ENCODE peak calls at places on chromosomes 4 and X, in eight cellular contexts. One of them, this sample, is unnamed.

GRCh38 chr4:38621004-38621684 is 42.9 kb upstream of the KLF3 start:
- DNase-seq in NCI-H2107: peak
- DNase-seq in activated CD8-positive, alpha-beta memory T cell treated with anti-CD3 and anti-CD28 coated beads for 1 hour: no peak
- DNase-seq in CD8-positive, alpha-beta memory T cell: no peak
- DNase-seq in SK-MEL-5: peak
- DNase-seq in immature natural killer cell: no peak
- DNase-seq in tibial nerve: peak
- DNase-seq in ovary: peak
- DNase-seq in this sample: no peak

GRCh38 chr4:146846882-146847281 is 98.8 kb downstream of the TTC29 start:
- DNase-seq in CD8-positive, alpha-beta memory T cell: no peak
- DNase-seq in ovary: no peak
- DNase-seq in tibial nerve: no peak
- DNase-seq in activated CD8-positive, alpha-beta memory T cell treated with anti-CD3 and anti-CD28 coated beads for 1 hour: no peak
- DNase-seq in immature natural killer cell: no peak
- DNase-seq in SK-MEL-5: no peak
- DNase-seq in NCI-H2107: no peak
- DNase-seq in this sample: no peak

GRCh38 chrX:10108288-10108687 is 48.5 kb upstream of the CLCN4 start:
- DNase-seq in immature natural killer cell: no peak
- DNase-seq in CD8-positive, alpha-beta memory T cell: no peak
- DNase-seq in SK-MEL-5: no peak
- DNase-seq in activated CD8-positive, alpha-beta memory T cell treated with anti-CD3 and anti-CD28 coated beads for 1 hour: no peak
- DNase-seq in NCI-H2107: no peak
- DNase-seq in tibial nerve: no peak
- DNase-seq in ovary: no peak
- DNase-seq in this sample: no peak

GRCh38 chrX:39777623-39778025 is 320.1 kb downstream of the BCOR start:
- DNase-seq in ovary: no peak
- DNase-seq in immature natural killer cell: no peak
- DNase-seq in activated CD8-positive, alpha-beta memory T cell treated with anti-CD3 and anti-CD28 coated beads for 1 hour: no peak
- DNase-seq in tibial nerve: no peak
- DNase-seq in NCI-H2107: no peak
- DNase-seq in SK-MEL-5: no peak
- DNase-seq in CD8-positive, alpha-beta memory T cell: no peak
- DNase-seq in this sample: no peak

GRCh38 chr4:165563851-165564250 is 185.0 kb downstream of the CPE start:
- DNase-seq in ovary: no peak
- DNase-seq in CD8-positive, alpha-beta memory T cell: no peak
- DNase-seq in activated CD8-positive, alpha-beta memory T cell treated with anti-CD3 and anti-CD28 coated beads for 1 hour: no peak
- DNase-seq in immature natural killer cell: no peak
- DNase-seq in SK-MEL-5: no peak
- DNase-seq in NCI-H2107: no peak
- DNase-seq in tibial nerve: no peak
- DNase-seq in this sample: no peak

GRCh38 chr4:80393246-80393969 is 57.9 kb downstream of the CFAP299 start:
- DNase-seq in SK-MEL-5: no peak
- DNase-seq in immature natural killer cell: no peak
- DNase-seq in tibial nerve: no peak
- DNase-seq in activated CD8-positive, alpha-beta memory T cell treated with anti-CD3 and anti-CD28 coated beads for 1 hour: no peak
- DNase-seq in ovary: no peak
- DNase-seq in CD8-positive, alpha-beta memory T cell: no peak
- DNase-seq in NCI-H2107: no peak
- DNase-seq in this sample: no peak

GRCh38 chr4:163697121-163697520 is 202.6 kb downstream of the TMA16 start:
- DNase-seq in tibial nerve: no peak
- DNase-seq in ovary: no peak
- DNase-seq in NCI-H2107: no peak
- DNase-seq in activated CD8-positive, alpha-beta memory T cell treated with anti-CD3 and anti-CD28 coated beads for 1 hour: no peak
- DNase-seq in immature natural killer cell: no peak
- DNase-seq in CD8-positive, alpha-beta memory T cell: no peak
- DNase-seq in SK-MEL-5: no peak
- DNase-seq in this sample: no peak

GRCh38 chrX:154059231-154059630 is 38.3 kb downstream of the MECP2 start:
- DNase-seq in activated CD8-positive, alpha-beta memory T cell treated with anti-CD3 and anti-CD28 coated beads for 1 hour: no peak
- DNase-seq in ovary: no peak
- DNase-seq in immature natural killer cell: no peak
- DNase-seq in CD8-positive, alpha-beta memory T cell: no peak
- DNase-seq in SK-MEL-5: no peak
- DNase-seq in tibial nerve: no peak
- DNase-seq in NCI-H2107: no peak
- DNase-seq in this sample: no peak

GRCh38 chr4:5751918-5752802 is 41.2 kb downstream of the EVC start:
- DNase-seq in immature natural killer cell: no peak
- DNase-seq in NCI-H2107: no peak
- DNase-seq in tibial nerve: no peak
- DNase-seq in activated CD8-positive, alpha-beta memory T cell treated with anti-CD3 and anti-CD28 coated beads for 1 hour: no peak
- DNase-seq in ovary: no peak
- DNase-seq in CD8-positive, alpha-beta memory T cell: no peak
- DNase-seq in SK-MEL-5: no peak
- DNase-seq in this sample: no peak

GRCh38 chrX:96440941-96441340 is 243.7 kb upstream of the DIAPH2 start:
- DNase-seq in SK-MEL-5: no peak
- DNase-seq in ovary: peak
- DNase-seq in NCI-H2107: no peak
- DNase-seq in CD8-positive, alpha-beta memory T cell: no peak
- DNase-seq in immature natural killer cell: no peak
- DNase-seq in tibial nerve: peak
- DNase-seq in activated CD8-positive, alpha-beta memory T cell treated with anti-CD3 and anti-CD28 coated beads for 1 hour: no peak
- DNase-seq in this sample: no peak

GRCh38 chr4:176774852-176775251 is 17.9 kb downstream of the VEGFC start:
- DNase-seq in ovary: no peak
- DNase-seq in SK-MEL-5: no peak
- DNase-seq in NCI-H2107: no peak
- DNase-seq in immature natural killer cell: no peak
- DNase-seq in activated CD8-positive, alpha-beta memory T cell treated with anti-CD3 and anti-CD28 coated beads for 1 hour: no peak
- DNase-seq in tibial nerve: no peak
- DNase-seq in CD8-positive, alpha-beta memory T cell: no peak
- DNase-seq in this sample: no peak

GRCh38 chr4:90120037-90120436 is 7.2 kb upstream of the CCSER1 start:
- DNase-seq in NCI-H2107: no peak
- DNase-seq in CD8-positive, alpha-beta memory T cell: no peak
- DNase-seq in immature natural killer cell: no peak
- DNase-seq in activated CD8-positive, alpha-beta memory T cell treated with anti-CD3 and anti-CD28 coated beads for 1 hour: no peak
- DNase-seq in SK-MEL-5: peak
- DNase-seq in ovary: no peak
- DNase-seq in tibial nerve: no peak
- DNase-seq in this sample: no peak

GRCh38 chr4:87865288-87865687 is 32.5 kb downstream of the MEPE start:
- DNase-seq in immature natural killer cell: no peak
- DNase-seq in ovary: no peak
- DNase-seq in CD8-positive, alpha-beta memory T cell: no peak
- DNase-seq in tibial nerve: no peak
- DNase-seq in NCI-H2107: no peak
- DNase-seq in activated CD8-positive, alpha-beta memory T cell treated with anti-CD3 and anti-CD28 coated beads for 1 hour: no peak
- DNase-seq in SK-MEL-5: no peak
- DNase-seq in this sample: peak

GRCh38 chr4:10643600-10644425 is 40.8 kb downstream of the CLNK start:
- DNase-seq in ovary: no peak
- DNase-seq in SK-MEL-5: peak
- DNase-seq in activated CD8-positive, alpha-beta memory T cell treated with anti-CD3 and anti-CD28 coated beads for 1 hour: no peak
- DNase-seq in CD8-positive, alpha-beta memory T cell: no peak
- DNase-seq in NCI-H2107: no peak
- DNase-seq in tibial nerve: no peak
- DNase-seq in immature natural killer cell: no peak
- DNase-seq in this sample: no peak

GRCh38 chrX:109684136-109684535 is 48.9 kb downstream of the ACSL4 start:
- DNase-seq in SK-MEL-5: no peak
- DNase-seq in NCI-H2107: no peak
- DNase-seq in ovary: no peak
- DNase-seq in tibial nerve: no peak
- DNase-seq in immature natural killer cell: no peak
- DNase-seq in activated CD8-positive, alpha-beta memory T cell treated with anti-CD3 and anti-CD28 coated beads for 1 hour: no peak
- DNase-seq in CD8-positive, alpha-beta memory T cell: no peak
- DNase-seq in this sample: no peak

GRCh38 chr4:119628281-119629141 is at the start of gene PDE5A:
- DNase-seq in CD8-positive, alpha-beta memory T cell: peak
- DNase-seq in tibial nerve: peak
- DNase-seq in activated CD8-positive, alpha-beta memory T cell treated with anti-CD3 and anti-CD28 coated beads for 1 hour: peak
- DNase-seq in NCI-H2107: peak
- DNase-seq in immature natural killer cell: peak
- DNase-seq in ovary: peak
- DNase-seq in SK-MEL-5: peak
- DNase-seq in this sample: peak

GRCh38 chr4:15042529-15043167 is 40.4 kb downstream of the CPEB2 start:
- DNase-seq in SK-MEL-5: no peak
- DNase-seq in NCI-H2107: no peak
- DNase-seq in activated CD8-positive, alpha-beta memory T cell treated with anti-CD3 and anti-CD28 coated beads for 1 hour: no peak
- DNase-seq in CD8-positive, alpha-beta memory T cell: no peak
- DNase-seq in tibial nerve: no peak
- DNase-seq in ovary: no peak
- DNase-seq in immature natural killer cell: no peak
- DNase-seq in this sample: no peak

GRCh38 chrX:150507251-150507856 is 61.1 kb upstream of the MTM1 start:
- DNase-seq in immature natural killer cell: no peak
- DNase-seq in CD8-positive, alpha-beta memory T cell: no peak
- DNase-seq in activated CD8-positive, alpha-beta memory T cell treated with anti-CD3 and anti-CD28 coated beads for 1 hour: no peak
- DNase-seq in ovary: peak
- DNase-seq in NCI-H2107: no peak
- DNase-seq in tibial nerve: no peak
- DNase-seq in SK-MEL-5: no peak
- DNase-seq in this sample: no peak

GRCh38 chr4:55312491-55313101 is 33.4 kb upstream of the SRD5A3 start:
- DNase-seq in NCI-H2107: no peak
- DNase-seq in immature natural killer cell: peak
- DNase-seq in activated CD8-positive, alpha-beta memory T cell treated with anti-CD3 and anti-CD28 coated beads for 1 hour: no peak
- DNase-seq in ovary: peak
- DNase-seq in tibial nerve: peak
- DNase-seq in SK-MEL-5: peak
- DNase-seq in CD8-positive, alpha-beta memory T cell: peak
- DNase-seq in this sample: peak

GRCh38 chr4:168765726-168766125 is 244.3 kb downstream of the CBR4 start:
- DNase-seq in SK-MEL-5: no peak
- DNase-seq in ovary: no peak
- DNase-seq in NCI-H2107: no peak
- DNase-seq in immature natural killer cell: no peak
- DNase-seq in tibial nerve: no peak
- DNase-seq in CD8-positive, alpha-beta memory T cell: no peak
- DNase-seq in activated CD8-positive, alpha-beta memory T cell treated with anti-CD3 and anti-CD28 coated beads for 1 hour: no peak
- DNase-seq in this sample: no peak

GRCh38 chr4:4386736-4387392 is at the start of gene NSG1:
- DNase-seq in SK-MEL-5: peak
- DNase-seq in immature natural killer cell: no peak
- DNase-seq in ovary: peak
- DNase-seq in activated CD8-positive, alpha-beta memory T cell treated with anti-CD3 and anti-CD28 coated beads for 1 hour: peak
- DNase-seq in CD8-positive, alpha-beta memory T cell: peak
- DNase-seq in NCI-H2107: no peak
- DNase-seq in tibial nerve: no peak
- DNase-seq in this sample: no peak

GRCh38 chrX:1167466-1167865 is 45.0 kb downstream of the CRLF2 start:
- DNase-seq in tibial nerve: no peak
- DNase-seq in CD8-positive, alpha-beta memory T cell: peak
- DNase-seq in NCI-H2107: no peak
- DNase-seq in activated CD8-positive, alpha-beta memory T cell treated with anti-CD3 and anti-CD28 coated beads for 1 hour: no peak
- DNase-seq in immature natural killer cell: no peak
- DNase-seq in SK-MEL-5: no peak
- DNase-seq in ovary: no peak
- DNase-seq in this sample: no peak